ENCODE peak calls at places on chromosomes 3 and 15, in seven cellular contexts. D is lower leg skin, C is coronary artery, K is left lung, Y is GM10248, L is hepatocyte, B is A549. A is an unnamed sample.

GRCh38 chr3:12170207-12170606 is 11.5 kb upstream of the TIMP4 start:
- DNase-seq in D (no peak), C (no peak), K (no peak), Y (no peak), L (no peak), B (no peak), A (no peak)

GRCh38 chr3:65888980-65889706 is 149.6 kb downstream of the MAGI1 start:
- DNase-seq in D (no peak), C (no peak), K (no peak), Y (peak), L (peak), B (peak), A (no peak)

GRCh38 chr3:32577174-32577573 is 6.5 kb upstream of the DYNC1LI1 start:
- DNase-seq in D (no peak), C (no peak), K (no peak), Y (no peak), L (no peak), B (no peak), A (no peak)

GRCh38 chr3:73192036-73192738 is 130.7 kb downstream of the EBLN2 start:
- DNase-seq in D (no peak), C (no peak), K (no peak), Y (no peak), L (peak), B (no peak), A (no peak)

GRCh38 chr15:66835558-66835878 is 133.5 kb downstream of the SMAD6 start:
- DNase-seq in D (no peak), C (no peak), K (peak), Y (no peak), L (no peak), B (no peak), A (no peak)

GRCh38 chr15:57330619-57331018 is 45.7 kb upstream of the CGNL1 start:
- DNase-seq in D (no peak), C (no peak), K (no peak), Y (no peak), L (no peak), B (no peak), A (no peak)

GRCh38 chr15:57611119-57611518 is 19.4 kb downstream of the MYZAP start:
- DNase-seq in D (no peak), C (no peak), K (no peak), Y (no peak), L (peak), B (no peak), A (no peak)

GRCh38 chr15:74608776-74609175 is 6.9 kb upstream of the CLK3 start:
- DNase-seq in D (no peak), C (no peak), K (no peak), Y (no peak), L (no peak), B (no peak), A (no peak)

GRCh38 chr3:25576146-25576545 is 88.6 kb downstream of the TOP2B start:
- DNase-seq in D (no peak), C (no peak), K (no peak), Y (no peak), L (no peak), B (no peak), A (no peak)

GRCh38 chr3:180749322-180749721 is 70.0 kb upstream of the CCDC39 start:
- DNase-seq in D (no peak), C (no peak), K (no peak), Y (no peak), L (no peak), B (no peak), A (no peak)

GRCh38 chr15:56052389-56053045 is 59.1 kb upstream of the NEDD4 start:
- DNase-seq in D (no peak), C (no peak), K (no peak), Y (peak), L (peak), B (peak), A (no peak)

GRCh38 chr3:140753865-140754754 is 76.2 kb downstream of the TRIM42 start:
- DNase-seq in D (peak), C (no peak), K (no peak), Y (peak), L (no peak), B (no peak), A (no peak)

GRCh38 chr3:29497282-29497681 is 216.4 kb downstream of the RBMS3 start:
- DNase-seq in D (no peak), C (no peak), K (no peak), Y (no peak), L (no peak), B (no peak), A (no peak)

GRCh38 chr3:57169872-57170623 is 4.9 kb upstream of the IL17RD start:
- DNase-seq in D (peak), C (no peak), K (peak), Y (peak), L (peak), B (peak), A (peak)

GRCh38 chr15:96463376-96463775 is 132.9 kb downstream of the NR2F2 start:
- DNase-seq in D (no peak), C (no peak), K (no peak), Y (no peak), L (no peak), B (no peak), A (no peak)

GRCh38 chr3:13780432-13781173 is 99.3 kb downstream of the WNT7A start:
- DNase-seq in D (peak), C (no peak), K (no peak), Y (no peak), L (no peak), B (no peak), A (no peak)

GRCh38 chr3:141051641-141052569 is 758 bp downstream of the SPSB4 start:
- DNase-seq in D (no peak), C (peak), K (no peak), Y (no peak), L (peak), B (no peak), A (no peak)

GRCh38 chr15:93141373-93141790 is 52.4 kb upstream of the RGMA start:
- DNase-seq in D (no peak), C (no peak), K (no peak), Y (peak), L (no peak), B (no peak), A (no peak)

GRCh38 chr15:50810128-50810527 is 44.6 kb upstream of the SPPL2A start:
- DNase-seq in D (no peak), C (no peak), K (no peak), Y (no peak), L (no peak), B (no peak), A (no peak)

GRCh38 chr3:133915685-133916639 is 20.3 kb upstream of the RAB6B start:
- DNase-seq in D (no peak), C (no peak), K (no peak), Y (no peak), L (peak), B (no peak), A (no peak)

GRCh38 chr3:173583496-173583895 is 186.0 kb downstream of the NLGN1 start:
- DNase-seq in D (no peak), C (no peak), K (no peak), Y (no peak), L (no peak), B (no peak), A (no peak)

GRCh38 chr15:89361451-89362202 is 27.0 kb upstream of the POLG start:
- DNase-seq in D (no peak), C (no peak), K (peak), Y (peak), L (peak), B (peak), A (peak)

GRCh38 chr15:89433686-89434085 is 62.7 kb downstream of the RHCG start:
- DNase-seq in D (no peak), C (no peak), K (no peak), Y (no peak), L (no peak), B (no peak), A (no peak)

GRCh38 chr3:40387001-40387894 is at the start of gene ENTPD3:
- DNase-seq in D (no peak), C (no peak), K (peak), Y (peak), L (peak), B (no peak), A (no peak)

GRCh38 chr3:114880078-114880477 is 267.0 kb downstream of the ZBTB20 start:
- DNase-seq in D (no peak), C (no peak), K (no peak), Y (no peak), L (no peak), B (no peak), A (no peak)

GRCh38 chr3:104878395-104878794 is 488.3 kb upstream of the ALCAM start:
- DNase-seq in D (no peak), C (no peak), K (no peak), Y (no peak), L (no peak), B (no peak), A (no peak)

DNA sequence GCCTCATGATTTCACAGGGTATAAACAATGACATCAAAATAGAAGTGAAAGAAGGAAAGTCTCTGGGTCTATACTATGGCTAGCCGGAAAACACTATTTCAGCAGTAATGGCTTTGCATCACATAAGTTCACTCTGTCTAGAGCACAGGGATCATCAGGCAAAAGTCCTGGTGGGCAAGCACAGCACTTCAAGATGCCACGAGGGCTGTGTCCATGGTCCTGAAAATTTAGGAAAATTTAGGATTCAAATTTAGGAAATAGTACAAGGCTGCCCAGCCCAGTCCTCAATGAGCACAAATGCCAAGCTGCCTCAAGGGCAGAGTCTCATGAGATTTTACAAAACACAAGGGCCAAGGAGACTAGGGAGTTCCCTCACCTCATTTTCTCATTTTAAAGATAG is 54.1 kb downstream of the RORA start:
- DNase-seq in D (no peak), C (no peak), K (no peak), Y (no peak), L (no peak), B (no peak), A (no peak)
- TF ChIP-seq CTCF in D (no peak), C (no peak), K (no peak), Y (no peak), L (no peak), B (no peak), A (no peak)

GRCh38 chr3:35867782-35868181 is 228.5 kb downstream of the ARPP21 start:
- DNase-seq in D (no peak), C (no peak), K (no peak), Y (no peak), L (no peak), B (no peak), A (no peak)
- TF ChIP-seq CTCF in D (no peak), C (no peak), K (no peak), Y (no peak), L (no peak), B (no peak), A (no peak)

GRCh38 chr15:80878242-80878866 is 99.2 kb downstream of the CEMIP start:
- DNase-seq in D (no peak), C (no peak), K (no peak), Y (no peak), L (no peak), B (no peak), A (no peak)
- TF ChIP-seq CTCF in D (no peak), C (no peak), K (no peak), Y (no peak), L (no peak), B (no peak), A (no peak)

DNA sequence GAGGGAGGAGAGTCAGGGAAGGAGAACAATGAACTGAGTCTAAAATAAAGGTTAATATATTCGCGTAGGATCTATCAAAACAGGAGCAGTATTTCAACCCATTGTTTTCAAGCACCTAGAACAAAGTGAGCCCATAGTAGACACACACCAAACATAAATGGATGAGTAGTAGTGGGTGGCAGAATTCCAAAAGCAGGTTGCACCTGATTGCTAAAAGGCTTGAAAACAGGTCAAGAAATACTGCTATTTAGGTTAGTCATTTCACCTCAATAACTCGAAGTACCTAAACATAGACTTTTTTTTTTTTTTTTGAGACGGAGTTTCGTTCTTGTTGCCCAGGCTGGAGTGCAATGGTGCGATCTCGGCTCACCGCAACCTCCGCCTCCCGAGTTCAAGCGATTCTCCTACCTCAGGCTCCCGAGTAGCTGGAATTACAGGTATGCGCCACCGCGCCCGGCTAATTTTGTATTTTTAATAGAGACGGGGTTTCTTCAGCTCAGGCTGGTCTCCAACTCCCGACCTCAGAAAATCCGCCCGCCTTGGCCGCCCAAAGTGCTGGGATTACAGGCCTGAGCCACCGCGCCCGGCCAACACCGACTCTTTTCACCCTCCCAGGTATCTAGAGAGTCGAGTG is 855 bp upstream of the ABHD5 start:
- DNase-seq in D (no peak), C (no peak), K (no peak), Y (no peak), L (no peak), B (no peak), A (no peak)
- TF ChIP-seq CTCF in D (no peak), C (no peak), K (no peak), Y (no peak), L (no peak), B (no peak), A (no peak)

GRCh38 chr3:121951291-121951690 is 57.1 kb downstream of the SLC15A2 start:
- DNase-seq in D (no peak), C (no peak), K (no peak), Y (no peak), L (peak), B (no peak), A (no peak)

GRCh38 chr3:121961283-121961682 is 60.8 kb downstream of the ILDR1 start:
- DNase-seq in D (no peak), C (no peak), K (no peak), Y (no peak), L (no peak), B (no peak), A (no peak)

GRCh38 chr3:121958801-121959200 is 63.2 kb downstream of the ILDR1 start:
- DNase-seq in D (no peak), C (no peak), K (no peak), Y (no peak), L (no peak), B (no peak), A (no peak)

GRCh38 chr3:121957674-121958419 is 63.6 kb downstream of the SLC15A2 start:
- DNase-seq in D (no peak), C (no peak), K (peak), Y (no peak), L (no peak), B (no peak), A (no peak)

GRCh38 chr3:121956363-121956762 is 62.2 kb downstream of the SLC15A2 start:
- DNase-seq in D (no peak), C (no peak), K (no peak), Y (no peak), L (no peak), B (no peak), A (no peak)
- TF ChIP-seq CTCF in D (no peak), C (no peak), K (no peak), Y (no peak), L (no peak), B (no peak), A (no peak)

A was measured in activated B cell treated with CpG ODN at 0.5 μM for 24 hours.